ENCODE peak calls at places on chromosomes 3 and 15, in seven cellular contexts. R is GM12878, J is HepG2, N is K562, T is H1, Y is SK-N-SH, H is GM12891. U is an unnamed sample.

GRCh38 chr15:78207110-78207458 is 27.3 kb downstream of the ACSBG1 start:
- DNase-seq in R (no peak), J (no peak), N (no peak), T (no peak), Y (no peak), H (no peak), U (no peak)

GRCh38 chr3:58234516-58234931 is 3.1 kb upstream of the ABHD6 start:
- DNase-seq in R (no peak), J (peak; percentile 52), N (no peak), T (no peak), Y (no peak), H (no peak), U (no peak)

GRCh38 chr3:36965440-36965839 is 20.6 kb upstream of the TRANK1 start:
- DNase-seq in R (no peak), J (no peak), N (no peak), T (no peak), Y (no peak), H (no peak), U (no peak)

GRCh38 chr3:187319699-187320302 is 28.3 kb upstream of the MASP1 start:
- DNase-seq in R (peak; percentile 17), J (peak; percentile 35), N (peak; percentile 62), T (peak; percentile 94), Y (peak; percentile 29), H (peak; percentile 22), U (peak; percentile 19)

GRCh38 chr15:78810377-78811123 is 714 bp downstream of the ADAMTS7 start:
- DNase-seq in R (no peak), J (no peak), N (no peak), T (peak; percentile 77), Y (peak; percentile 85), H (peak; percentile 49), U (peak; percentile 49)

GRCh38 chr15:85026304-85027032 is 44.8 kb downstream of the PDE8A start:
- DNase-seq in R (no peak), J (no peak), N (no peak), T (no peak), Y (no peak), H (no peak), U (no peak)

GRCh38 chr3:112793311-112794081 is 53.2 kb downstream of the CD200R1L start:
- DNase-seq in R (no peak), J (no peak), N (no peak), T (no peak), Y (no peak), H (no peak), U (no peak)

GRCh38 chr3:155744626-155745324 is at the start of gene PLCH1:
- DNase-seq in R (no peak), J (peak; percentile 73), N (peak; percentile 81), T (peak; percentile 90), Y (peak; percentile 86), H (peak; percentile 42), U (peak; percentile 37)

GRCh38 chr15:58420579-58421043 is 11.2 kb upstream of the LIPC start:
- DNase-seq in R (peak; percentile 28), J (no peak), N (no peak), T (no peak), Y (no peak), H (no peak), U (no peak)

GRCh38 chr3:98980915-98981596 is 79.6 kb upstream of the DCBLD2 start:
- DNase-seq in R (peak; percentile 79), J (no peak), N (no peak), T (no peak), Y (no peak), H (peak; percentile 2), U (peak; percentile 16)

GRCh38 chr3:49630784-49631183 is 43.4 kb upstream of the APEH start:
- DNase-seq in R (no peak), J (no peak), N (no peak), T (no peak), Y (no peak), H (no peak), U (no peak)

GRCh38 chr15:41483115-41483514 is 10.6 kb upstream of the ITPKA start:
- DNase-seq in R (peak; percentile 57), J (no peak), N (no peak), T (no peak), Y (no peak), H (peak; percentile 62), U (no peak)

GRCh38 chr15:90354986-90355385 is 2.9 kb downstream of the ZNF774 start:
- DNase-seq in R (no peak), J (no peak), N (no peak), T (no peak), Y (no peak), H (no peak), U (no peak)

GRCh38 chr15:33021806-33022389 is 172.6 kb downstream of the FMN1 start:
- DNase-seq in R (no peak), J (peak; percentile 22), N (peak; percentile 48), T (no peak), Y (peak; percentile 79), H (peak; percentile 30), U (peak; percentile 13)

GRCh38 chr15:93246266-93247242 is 157.5 kb upstream of the RGMA start:
- DNase-seq in R (no peak), J (no peak), N (no peak), T (no peak), Y (no peak), H (no peak), U (no peak)

GRCh38 chr15:81091889-81092558 is 42.0 kb upstream of the CFAP161 start:
- DNase-seq in R (no peak), J (peak; percentile 13), N (peak; percentile 75), T (no peak), Y (peak; percentile 23), H (no peak), U (no peak)

GRCh38 chr3:171704002-171704401 is 106.3 kb downstream of the PLD1 start:
- DNase-seq in R (no peak), J (peak; percentile 9), N (peak; percentile 28), T (no peak), Y (peak; percentile 51), H (peak; percentile 5), U (no peak)

GRCh38 chr15:64344651-64345262 is 11.2 kb downstream of the CSNK1G1 start:
- DNase-seq in R (no peak), J (no peak), N (no peak), T (no peak), Y (no peak), H (no peak), U (no peak)

GRCh38 chr3:111307676-111308075 is 234.3 kb upstream of the CD96 start:
- DNase-seq in R (no peak), J (no peak), N (no peak), T (no peak), Y (no peak), H (no peak), U (no peak)

GRCh38 chr3:111299070-111299672 is 227.6 kb downstream of the NECTIN3 start:
- DNase-seq in R (no peak), J (no peak), N (no peak), T (no peak), Y (no peak), H (no peak), U (no peak)

GRCh38 chr3:111301238-111301798 is 229.7 kb downstream of the NECTIN3 start:
- DNase-seq in R (no peak), J (no peak), N (no peak), T (no peak), Y (no peak), H (no peak), U (no peak)

GRCh38 chr3:111302073-111302472 is 230.5 kb downstream of the NECTIN3 start:
- DNase-seq in R (no peak), J (no peak), N (no peak), T (no peak), Y (no peak), H (no peak), U (no peak)

DNA sequence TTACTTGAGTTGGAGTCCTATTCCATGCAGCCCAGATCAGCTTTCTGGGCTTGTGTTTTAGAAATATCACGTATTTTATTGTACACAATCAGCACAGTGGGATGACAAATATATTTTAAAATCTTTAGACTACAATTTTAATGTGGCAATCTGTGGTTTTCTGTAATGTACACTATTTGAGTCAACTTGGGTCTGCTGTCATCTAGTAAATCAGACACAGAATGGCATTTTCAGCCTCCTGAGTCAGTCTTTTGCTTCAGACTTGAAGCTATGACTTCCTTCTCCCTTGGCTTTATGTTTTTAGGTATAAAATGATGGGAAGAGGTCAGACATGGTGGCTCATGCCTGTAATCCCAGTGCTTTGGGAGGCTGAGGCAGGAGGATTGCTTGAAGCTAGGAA is 232.1 kb downstream of the NECTIN3 start:
- DNase-seq in R (no peak), J (no peak), N (no peak), T (no peak), Y (no peak), H (no peak), U (no peak)
- TF ChIP-seq TAF1 in R (no peak), J (no peak), N (no peak), T (no peak), Y (no peak), H (no peak), U (no peak)

GRCh38 chr15:68230157-68231100 is 901 bp upstream of the CLN6 start:
- DNase-seq in R (peak; percentile 51), J (no peak), N (no peak), T (peak; percentile 40), Y (peak; percentile 35), H (no peak), U (no peak)

GRCh38 chr15:68234060-68234459 is 4.5 kb upstream of the CLN6 start:
- DNase-seq in R (no peak), J (no peak), N (no peak), T (peak; percentile 40), Y (peak; percentile 64), H (no peak), U (no peak)

GRCh38 chr15:68235022-68235421 is 5.5 kb upstream of the CLN6 start:
- DNase-seq in R (no peak), J (no peak), N (no peak), T (peak; percentile 29), Y (no peak), H (no peak), U (no peak)

GRCh38 chr15:68231102-68231818 is 1.7 kb upstream of the CLN6 start:
- DNase-seq in R (no peak), J (no peak), N (no peak), T (peak; percentile 38), Y (peak; percentile 67), H (no peak), U (no peak)

GRCh38 chr15:68232937-68233336 is 3.4 kb upstream of the CLN6 start:
- DNase-seq in R (no peak), J (no peak), N (no peak), T (peak; percentile 35), Y (no peak), H (no peak), U (no peak)
- TF ChIP-seq TAF1 in R (no peak), J (no peak), N (no peak), T (no peak), Y (no peak), H (no peak), U (no peak)

GRCh38 chr3:82347585-82347984 is 586.1 kb upstream of the GBE1 start:
- DNase-seq in R (no peak), J (no peak), N (no peak), T (no peak), Y (no peak), H (no peak), U (no peak)

DNA sequence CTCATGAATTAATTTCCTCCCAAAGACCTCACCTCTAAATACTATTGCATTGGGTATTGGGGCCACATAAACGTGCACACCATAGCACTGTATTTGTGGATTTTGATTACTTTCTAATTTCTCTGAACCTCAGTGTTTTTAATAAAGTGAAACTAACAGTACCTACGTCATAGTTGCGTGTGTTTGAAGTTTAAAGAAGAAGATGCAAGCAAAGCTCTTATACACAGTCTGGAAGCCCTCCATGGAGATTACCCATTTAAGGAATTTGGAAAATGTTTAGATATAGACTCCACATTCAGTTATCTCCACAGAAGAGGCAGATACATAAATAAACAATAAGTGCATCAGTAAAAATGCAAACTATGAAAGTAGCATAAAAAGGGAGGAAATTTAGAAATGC is 581.1 kb upstream of the GBE1 start:
- DNase-seq in R (no peak), J (no peak), N (no peak), T (no peak), Y (no peak), H (no peak), U (no peak)
- TF ChIP-seq TAF1 in R (no peak), J (no peak), N (no peak), T (no peak), Y (no peak), H (no peak), U (no peak)

GRCh38 chr3:15294914-15295313 is 37.5 kb downstream of the SH3BP5 start:
- DNase-seq in R (no peak), J (no peak), N (no peak), T (no peak), Y (no peak), H (no peak), U (no peak)
- TF ChIP-seq TAF1 in R (no peak), J (no peak), N (no peak), T (no peak), Y (no peak), H (no peak), U (no peak)